ENCODE peak calls at places on chromosomes 6 and 20, in four cellular contexts. N, V, T and P are unnamed samples.

GRCh38 chr6:7899046-7899888 is 11.3 kb downstream of the TXNDC5 start:
- ATAC-seq in V (no peak), T (peak; percentile 34), N (no peak), P (no peak)

GRCh38 chr6:167479967-167480653 is 155.2 kb downstream of the TTLL2 start:
- ATAC-seq in T (peak; percentile 74), N (no peak), V (peak; percentile 57), P (peak; percentile 41)

GRCh38 chr6:130122243-130122642 is 100.5 kb downstream of the SAMD3 start:
- ATAC-seq in N (no peak), V (no peak), T (no peak), P (no peak)

GRCh38 chr20:12987261-12987660 is 21.5 kb upstream of the SPTLC3 start:
- ATAC-seq in T (no peak), N (no peak), V (no peak), P (no peak)

GRCh38 chr6:135002229-135002844 is 52.3 kb downstream of the HBS1L start:
- ATAC-seq in T (no peak), N (no peak), V (no peak), P (no peak)

GRCh38 chr6:43951063-43951755 is 176.0 kb downstream of the MRPL14 start:
- ATAC-seq in T (peak; percentile 83), V (peak; percentile 66), N (peak; percentile 76), P (no peak)

GRCh38 chr6:79719248-79719975 is 88.3 kb downstream of the SH3BGRL2 start:
- ATAC-seq in V (peak; percentile 45), T (no peak), N (peak; percentile 17), P (no peak)

GRCh38 chr6:170074435-170074834 is 216.4 kb downstream of the DLL1 start:
- ATAC-seq in T (no peak), V (no peak), N (no peak), P (no peak)

GRCh38 chr20:11379257-11380011 is 538.3 kb upstream of the BTBD3 start:
- ATAC-seq in V (no peak), N (peak; percentile 42), T (no peak), P (no peak)

GRCh38 chr20:20406306-20406705 is 38.4 kb downstream of the INSM1 start:
- ATAC-seq in N (no peak), T (no peak), V (no peak), P (no peak)

GRCh38 chr6:116561377-116562018 is 7.9 kb downstream of the CALHM4 start:
- ATAC-seq in T (peak; percentile 81), V (peak; percentile 65), N (peak; percentile 72), P (peak; percentile 59)

GRCh38 chr20:57392512-57393271 is 1.5 kb downstream of the RBM38 start:
- ATAC-seq in T (no peak), N (no peak), V (peak; percentile 10), P (no peak)

GRCh38 chr6:88843040-88843439 is 120.4 kb downstream of the RNGTT start:
- ATAC-seq in V (peak; percentile 70), N (peak; percentile 82), T (peak; percentile 87), P (peak; percentile 51)

GRCh38 chr6:110053395-110054240 is 75.5 kb downstream of the GPR6 start:
- ATAC-seq in N (peak; percentile 79), V (peak; percentile 61), T (peak; percentile 76), P (peak; percentile 48)

GRCh38 chr6:15439410-15440022 is 193.6 kb downstream of the JARID2 start:
- ATAC-seq in N (no peak), T (no peak), V (no peak), P (no peak)